ENCODE peak calls at places on chromosomes 2 and 18, in seven cellular contexts. O is CD4-positive, alpha-beta T cell; N is cardiac muscle cell; H is PC-9; I is omental fat pad; F is dorsolateral prefrontal cortex; E is psoas muscle. L is an unnamed sample.

GRCh38 chr2:156982615-156983014 is 274.9 kb upstream of the GALNT5 start:
- DNase-seq in O (no peak), N (no peak), H (no peak), I (no peak), F (no peak), E (no peak), L (no peak)

GRCh38 chr2:23588106-23588505 is 203.1 kb downstream of the KLHL29 start:
- DNase-seq in O (no peak), N (no peak), H (no peak), I (no peak), F (no peak), E (no peak), L (no peak)

GRCh38 chr18:12359515-12359927 is 17.5 kb downstream of the AFG3L2 start:
- DNase-seq in O (no peak), N (peak), H (no peak), I (no peak), F (no peak), E (no peak), L (no peak)

GRCh38 chr2:67234443-67234842 is 162.7 kb upstream of the ETAA1 start:
- DNase-seq in O (no peak), N (peak), H (no peak), I (no peak), F (no peak), E (no peak), L (no peak)

GRCh38 chr2:46878886-46879285 is 36.7 kb downstream of the MCFD2 start:
- DNase-seq in O (no peak), N (peak), H (no peak), I (no peak), F (peak), E (peak), L (no peak)

GRCh38 chr2:85550476-85550875 is 10.8 kb downstream of the GGCX start:
- DNase-seq in O (no peak), N (no peak), H (no peak), I (no peak), F (no peak), E (no peak), L (no peak)

GRCh38 chr2:112793449-112793978 is 9.2 kb upstream of the IL1A start:
- DNase-seq in O (no peak), N (peak), H (no peak), I (no peak), F (no peak), E (no peak), L (no peak)

GRCh38 chr2:48651127-48651526 is 33.5 kb downstream of the GTF2A1L start:
- DNase-seq in O (no peak), N (peak), H (no peak), I (no peak), F (no peak), E (no peak), L (no peak)

GRCh38 chr2:196337618-196337953 is 166.2 kb upstream of the STK17B start:
- DNase-seq in O (no peak), N (no peak), H (no peak), I (no peak), F (no peak), E (no peak), L (no peak)

GRCh38 chr2:152466925-152467676 is 132.1 kb downstream of the FMNL2 start:
- DNase-seq in O (no peak), N (peak), H (peak), I (no peak), F (peak), E (no peak), L (peak)

GRCh38 chr2:42012651-42013050 is 35.2 kb upstream of the PKDCC start:
- DNase-seq in O (no peak), N (no peak), H (no peak), I (no peak), F (no peak), E (no peak), L (no peak)
- TF ChIP-seq CTCF in O (no peak), N (peak), H (no peak), I (no peak), F (no peak), E (no peak), L (no peak)

GRCh38 chr2:96267159-96267971 is 1.3 kb downstream of the CIAO1 start:
- DNase-seq in O (peak), N (peak), H (peak), I (no peak), F (no peak), E (no peak), L (peak)

GRCh38 chr2:96274355-96275056 is 8.5 kb downstream of the CIAO1 start:
- DNase-seq in O (no peak), N (no peak), H (no peak), I (no peak), F (no peak), E (no peak), L (no peak)

GRCh38 chr2:96276787-96277499 is 10.9 kb downstream of the CIAO1 start:
- DNase-seq in O (no peak), N (no peak), H (no peak), I (no peak), F (no peak), E (no peak), L (no peak)

GRCh38 chr2:96273763-96274162 is 7.7 kb downstream of the CIAO1 start:
- DNase-seq in O (no peak), N (no peak), H (no peak), I (no peak), F (no peak), E (no peak), L (no peak)

GRCh38 chr2:96271995-96272394 is 6.0 kb downstream of the CIAO1 start:
- DNase-seq in O (no peak), N (no peak), H (no peak), I (no peak), F (no peak), E (no peak), L (no peak)
- TF ChIP-seq CTCF in O (no peak), N (no peak), H (no peak), I (no peak), F (no peak), E (peak), L (no peak)

GRCh38 chr18:75130591-75131274 is 78.2 kb downstream of the PTGR3 start:
- DNase-seq in O (no peak), N (peak), H (no peak), I (no peak), F (no peak), E (no peak), L (no peak)
- TF ChIP-seq CTCF in O (no peak), N (peak), H (no peak), I (no peak), F (no peak), E (no peak), L (no peak)

DNA sequence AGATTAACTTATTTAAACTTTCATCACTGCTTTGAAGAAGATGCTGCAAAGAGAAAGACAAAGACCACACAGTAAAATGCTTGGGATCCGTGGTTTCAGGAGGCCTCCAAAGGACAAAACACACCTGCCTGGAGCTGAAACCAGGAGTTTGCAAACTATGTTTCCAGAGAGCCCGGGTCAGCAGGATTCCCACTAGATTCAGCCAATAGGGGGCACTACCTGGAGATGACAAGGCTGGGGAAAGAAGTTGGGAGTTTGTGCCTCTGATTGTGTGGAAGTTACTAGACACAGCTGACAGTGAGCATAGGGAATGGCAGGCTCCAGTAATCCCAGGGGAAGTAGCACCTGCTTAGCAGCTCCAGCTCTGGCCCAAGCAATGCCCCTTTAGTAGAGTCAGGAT is 169.0 kb upstream of the TRIB2 start:
- DNase-seq in O (no peak), N (no peak), H (no peak), I (no peak), F (no peak), E (no peak), L (no peak)
- TF ChIP-seq CTCF in O (no peak), N (no peak), H (no peak), I (no peak), F (no peak), E (no peak), L (no peak)

GRCh38 chr2:11949732-11950503 is 203.5 kb downstream of the LPIN1 start:
- DNase-seq in O (no peak), N (no peak), H (no peak), I (no peak), F (no peak), E (no peak), L (no peak)
- TF ChIP-seq CTCF in O (no peak), N (no peak), H (no peak), I (no peak), F (no peak), E (no peak), L (no peak)

DNA sequence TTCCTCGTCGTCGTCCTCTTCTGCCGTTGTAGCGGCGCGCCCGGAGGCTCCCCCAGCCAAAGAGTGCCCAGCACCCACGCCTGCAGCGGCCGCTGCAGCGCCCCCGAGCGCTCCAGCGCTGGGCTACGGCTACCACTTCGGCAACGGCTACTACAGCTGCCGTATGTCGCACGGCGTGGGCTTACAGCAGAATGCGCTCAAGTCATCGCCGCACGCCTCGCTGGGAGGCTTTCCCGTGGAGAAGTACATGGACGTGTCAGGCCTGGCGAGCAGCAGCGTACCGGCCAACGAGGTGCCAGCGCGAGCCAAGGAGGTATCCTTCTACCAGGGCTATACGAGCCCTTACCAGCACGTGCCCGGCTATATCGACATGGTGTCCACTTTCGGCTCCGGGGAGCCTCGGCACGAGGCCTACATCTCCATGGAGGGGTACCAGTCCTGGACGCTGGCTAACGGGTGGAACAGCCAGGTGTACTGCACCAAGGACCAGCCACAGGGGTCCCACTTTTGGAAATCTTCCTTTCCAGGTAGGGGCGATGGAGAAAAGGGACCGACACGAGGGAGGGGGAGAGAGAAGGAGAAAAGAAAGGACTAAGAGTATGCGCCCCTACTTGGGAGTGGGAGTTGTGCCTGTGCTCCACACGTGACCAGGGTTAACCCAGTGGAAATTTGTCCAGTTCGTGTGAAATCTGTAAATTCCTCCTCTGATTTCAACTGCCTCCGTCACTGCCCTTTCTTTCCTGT is 796 bp downstream of the HOXD13 start:
- DNase-seq in O (no peak), N (no peak), H (no peak), I (no peak), F (no peak), E (no peak), L (no peak)
- TF ChIP-seq CTCF in O (no peak), N (no peak), H (no peak), I (no peak), F (no peak), E (no peak), L (no peak)

GRCh38 chr2:74440378-74441110 is 1.2 kb downstream of the RTKN start:
- DNase-seq in O (no peak), N (peak), H (peak), I (peak), F (peak), E (peak), L (peak)
- TF ChIP-seq CTCF in O (no peak), N (peak), H (no peak), I (no peak), F (no peak), E (peak), L (peak)

DNA sequence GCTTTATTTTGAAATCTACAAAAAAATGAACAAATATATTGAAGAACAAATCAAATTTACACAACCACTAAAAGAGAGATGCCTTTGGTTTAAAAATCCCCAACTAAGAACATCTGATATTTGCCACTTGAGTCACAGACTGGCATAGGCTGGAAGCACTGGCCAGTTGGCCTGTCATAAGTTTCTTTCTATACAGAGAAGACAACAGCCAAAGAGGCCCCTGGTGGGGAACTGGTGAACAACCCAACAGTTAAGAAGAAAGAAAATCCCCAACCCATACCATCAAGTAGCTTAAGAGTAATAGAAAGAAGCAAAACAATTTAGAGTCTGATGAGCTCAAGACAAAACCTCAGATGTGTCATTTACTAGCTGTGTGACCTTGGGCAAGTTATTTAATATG is 45.5 kb downstream of the OSR1 start:
- DNase-seq in O (no peak), N (peak), H (no peak), I (no peak), F (no peak), E (no peak), L (peak)
- TF ChIP-seq CTCF in O (peak), N (peak), H (peak), I (no peak), F (no peak), E (peak), L (no peak)

GRCh38 chr2:237091779-237092436 is 6.2 kb downstream of the COPS8 start:
- DNase-seq in O (no peak), N (peak), H (no peak), I (no peak), F (no peak), E (peak), L (no peak)

GRCh38 chr2:237092506-237092905 is 6.8 kb downstream of the COPS8 start:
- DNase-seq in O (no peak), N (peak), H (no peak), I (no peak), F (no peak), E (no peak), L (no peak)

GRCh38 chr2:237096201-237096600 is 10.5 kb downstream of the COPS8 start:
- DNase-seq in O (no peak), N (peak), H (no peak), I (no peak), F (no peak), E (no peak), L (no peak)

GRCh38 chr2:237090906-237091305 is 5.2 kb downstream of the COPS8 start:
- DNase-seq in O (no peak), N (peak), H (no peak), I (no peak), F (no peak), E (no peak), L (no peak)

GRCh38 chr2:237092920-237093781 is 7.5 kb downstream of the COPS8 start:
- DNase-seq in O (no peak), N (peak), H (no peak), I (no peak), F (no peak), E (no peak), L (no peak)
- TF ChIP-seq CTCF in O (no peak), N (peak), H (peak), I (no peak), F (peak), E (peak), L (no peak)

L was measured in GM10248.